ENCODE peak calls at places on chromosomes 2 and 18, in four cellular contexts. One of them, this sample, is unnamed.

GRCh38 chr2:121595012-121595891 is 54.0 kb downstream of the CLASP1 start:
- DNase-seq in NAMALWA: no peak
- DNase-seq in NCI-H1092: no peak
- DNase-seq in HTR-8/SVneo: no peak
- DNase-seq in this sample: peak

GRCh38 chr2:161134547-161135518 is 25.4 kb upstream of the TANK start:
- DNase-seq in HTR-8/SVneo: peak
- DNase-seq in NCI-H1092: peak
- DNase-seq in NAMALWA: no peak
- DNase-seq in this sample: no peak

GRCh38 chr2:184210329-184210728 is 388.0 kb upstream of the ZNF804A start:
- DNase-seq in NCI-H1092: no peak
- DNase-seq in HTR-8/SVneo: no peak
- DNase-seq in NAMALWA: no peak
- DNase-seq in this sample: no peak

GRCh38 chr2:97722227-97722626 is 8.9 kb downstream of the ZAP70 start:
- DNase-seq in NCI-H1092: no peak
- DNase-seq in HTR-8/SVneo: no peak
- DNase-seq in NAMALWA: no peak
- DNase-seq in this sample: no peak

GRCh38 chr2:185373226-185373625 is 365.4 kb upstream of the FSIP2 start:
- DNase-seq in NAMALWA: no peak
- DNase-seq in HTR-8/SVneo: no peak
- DNase-seq in NCI-H1092: no peak
- DNase-seq in this sample: no peak

GRCh38 chr2:207184348-207184747 is 18.6 kb upstream of the KLF7 start:
- DNase-seq in NCI-H1092: no peak
- DNase-seq in HTR-8/SVneo: no peak
- DNase-seq in NAMALWA: no peak
- DNase-seq in this sample: no peak

GRCh38 chr2:26011990-26012856 is 21.7 kb upstream of the RAB10 start:
- DNase-seq in HTR-8/SVneo: peak
- DNase-seq in NCI-H1092: no peak
- DNase-seq in NAMALWA: no peak
- DNase-seq in this sample: peak

GRCh38 chr2:142052220-142052863 is 78.5 kb downstream of the LRP1B start:
- DNase-seq in NCI-H1092: no peak
- DNase-seq in NAMALWA: no peak
- DNase-seq in HTR-8/SVneo: no peak
- DNase-seq in this sample: no peak

GRCh38 chr18:56127322-56128099 is 510.9 kb downstream of the TXNL1 start:
- DNase-seq in NAMALWA: no peak
- DNase-seq in HTR-8/SVneo: no peak
- DNase-seq in NCI-H1092: no peak
- DNase-seq in this sample: no peak

This sample was measured in NCI-H524.